ENCODE peak calls at places on chromosomes 4 and X, in four cellular contexts. B, I, C and L are unnamed samples.

GRCh38 chr4:2948895-2949781 is 14.1 kb downstream of the NOP14 start:
- DNase-seq in B (no peak), I (no peak), C (no peak), L (no peak)

GRCh38 chrX:85379174-85379907 is at the start of gene POF1B:
- DNase-seq in B (no peak), I (peak; percentile 86), C (peak; percentile 45), L (peak; percentile 45)

GRCh38 chrX:153657161-153657560 is 10.2 kb downstream of the DUSP9 start:
- DNase-seq in B (no peak), I (no peak), C (no peak), L (no peak)

GRCh38 chrX:48957477-48957826 is at the start of gene OTUD5:
- DNase-seq in B (peak; percentile 47), I (no peak), C (no peak), L (no peak)

GRCh38 chr4:151811403-151811802 is 50.6 kb upstream of the GATB start:
- DNase-seq in B (no peak), I (no peak), C (no peak), L (no peak)

GRCh38 chrX:39063037-39063436 is 261.8 kb downstream of the MID1IP1 start:
- DNase-seq in B (peak; percentile 25), I (peak; percentile 45), C (peak; percentile 62), L (peak; percentile 21)

GRCh38 chr4:142567620-142568451 is 278.3 kb downstream of the INPP4B start:
- DNase-seq in B (no peak), I (peak; percentile 28), C (peak; percentile 64), L (peak; percentile 42)

GRCh38 chr4:6546681-6547447 is 28.1 kb upstream of the MAN2B2 start:
- DNase-seq in B (no peak), I (peak; percentile 10), C (no peak), L (no peak)

GRCh38 chr4:27692098-27692679 is 831.5 kb downstream of the STIM2 start:
- DNase-seq in B (no peak), I (no peak), C (no peak), L (peak; percentile 25)

GRCh38 chr4:158496030-158496741 is 25.5 kb upstream of the RXFP1 start:
- DNase-seq in B (peak; percentile 20), I (peak; percentile 43), C (peak; percentile 10), L (no peak)

GRCh38 chr4:47122592-47123291 is 91.4 kb downstream of the GABRB1 start:
- DNase-seq in B (peak; percentile 39), I (peak; percentile 58), C (peak; percentile 15), L (peak; percentile 59)

GRCh38 chrX:53190363-53190960 is 34.5 kb downstream of the KDM5C start:
- DNase-seq in B (no peak), I (no peak), C (no peak), L (no peak)
- TF ChIP-seq CTCF in B (no peak), I (no peak), C (no peak), L (peak; percentile 44)

DNA sequence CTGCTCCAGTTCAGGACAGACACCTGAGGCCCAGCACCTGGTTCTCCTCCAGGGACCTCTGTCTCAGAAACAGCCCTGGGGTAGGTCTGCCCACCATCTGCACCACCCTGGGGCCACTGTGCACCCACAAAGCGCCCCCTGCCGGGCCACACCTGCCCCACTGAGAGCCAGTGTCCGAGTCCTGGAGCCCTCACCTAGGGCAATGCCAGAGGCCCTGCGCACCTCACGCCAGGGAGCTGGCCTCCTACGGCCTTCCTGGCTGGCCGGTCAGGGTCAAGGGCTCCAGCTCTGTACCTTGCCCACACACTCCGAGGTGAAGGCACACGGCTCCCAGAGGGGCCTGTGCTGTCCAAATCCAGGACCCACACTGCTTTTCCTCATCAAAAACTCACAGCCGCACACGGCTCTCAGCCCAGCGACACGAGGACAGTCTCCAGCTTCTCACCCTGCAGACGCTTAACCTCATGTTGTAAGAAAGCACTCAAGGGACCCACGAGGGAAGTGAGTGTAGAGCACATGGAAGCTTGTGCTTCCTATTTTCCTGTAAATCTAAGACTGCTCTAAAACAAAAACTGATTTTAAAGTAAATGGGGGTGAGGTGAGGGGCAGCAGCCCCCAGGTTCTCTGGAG is 5.4 kb downstream of the CTBP1 start:
- DNase-seq in B (peak; percentile 19), I (peak; percentile 11), C (no peak), L (no peak)
- H3K4me1 ChIP-seq in B (peaks cover 46% of the 10 kb centered on the region), I (peaks cover 69% of the 10 kb centered on the region), C (peaks cover 26% of the 10 kb centered on the region), L (peaks cover 8% of the 10 kb centered on the region)

DNA sequence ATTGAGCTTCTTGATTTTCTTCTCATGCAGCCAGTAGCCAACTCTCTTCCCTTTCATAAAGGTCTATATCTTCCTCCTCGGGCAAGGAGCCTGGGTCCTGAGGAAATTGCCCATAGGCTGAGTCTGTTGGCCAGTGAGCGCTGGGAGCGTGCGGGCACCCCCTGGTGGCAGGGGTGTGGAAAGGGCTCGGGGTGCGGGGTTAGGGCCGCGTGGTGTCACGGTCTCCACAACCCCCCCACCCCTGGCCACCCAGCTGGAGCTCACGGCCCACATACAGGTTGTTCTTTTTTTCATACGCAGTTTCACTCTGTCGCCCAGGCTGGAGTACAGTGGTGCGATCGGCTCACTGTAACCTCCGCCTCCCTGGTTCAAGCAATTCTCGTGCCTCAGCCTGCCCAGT is 13.1 kb downstream of the RBM10 start:
- DNase-seq in B (no peak), I (no peak), C (no peak), L (no peak)
- TF ChIP-seq CTCF in B (no peak), I (no peak), C (no peak), L (peak; percentile 7)

GRCh38 chrX:136057567-136057966 is 72.3 kb downstream of the SLC9A6 start:
- DNase-seq in B (no peak), I (no peak), C (no peak), L (no peak)
- H3K4me1 ChIP-seq in B (no peaks in the 10 kb centered on the region), I (no peaks in the 10 kb centered on the region), C (no peaks in the 10 kb centered on the region), L (no peaks in the 10 kb centered on the region)

GRCh38 chr4:18536420-18536819 is 514.9 kb upstream of the LCORL start:
- DNase-seq in B (no peak), I (no peak), C (no peak), L (no peak)
- TF ChIP-seq CTCF in B (no peak), I (no peak), C (no peak), L (no peak)